ENCODE peak calls at places on chromosomes 16 and 17, in ten cellular contexts. One of them, this sample, is unnamed.

GRCh38 chr17:74523308-74523707 is 8.0 kb downstream of the CD300LB start:
- DNase-seq in hippocampal formation: no peak
- DNase-seq in NCI-H1417: no peak
- DNase-seq in hepatocyte: no peak
- DNase-seq in transverse colon: no peak
- DNase-seq in spleen: no peak
- DNase-seq in NCI-H226: no peak
- DNase-seq in mucosa of gallbladder: no peak
- DNase-seq in AG04449: no peak
- DNase-seq in stimulated activated effector memory CD8-positive, alpha-beta T cell treated with anti-CD3 and anti-CD28 coated beads, Interleukin-12 subunit alpha, Interleukin-12 subunit beta, amount 100 ng/mL, for 72 hours: no peak
- DNase-seq in this sample: no peak

GRCh38 chr16:68031951-68032350 is 8.9 kb downstream of the DUS2 start:
- DNase-seq in mucosa of gallbladder: no peak
- DNase-seq in spleen: peak; percentile 37
- DNase-seq in hepatocyte: no peak
- DNase-seq in NCI-H226: peak; percentile 91
- DNase-seq in stimulated activated effector memory CD8-positive, alpha-beta T cell treated with anti-CD3 and anti-CD28 coated beads, Interleukin-12 subunit alpha, Interleukin-12 subunit beta, amount 100 ng/mL, for 72 hours: no peak
- DNase-seq in AG04449: no peak
- DNase-seq in NCI-H1417: no peak
- DNase-seq in hippocampal formation: no peak
- DNase-seq in transverse colon: peak; percentile 24
- DNase-seq in this sample: no peak

GRCh38 chr17:44200478-44201155 is 933 bp upstream of the ATXN7L3 start:
- DNase-seq in NCI-H1417: peak; percentile 6
- DNase-seq in AG04449: no peak
- DNase-seq in hippocampal formation: no peak
- DNase-seq in spleen: no peak
- DNase-seq in transverse colon: peak; percentile 44
- DNase-seq in mucosa of gallbladder: no peak
- DNase-seq in stimulated activated effector memory CD8-positive, alpha-beta T cell treated with anti-CD3 and anti-CD28 coated beads, Interleukin-12 subunit alpha, Interleukin-12 subunit beta, amount 100 ng/mL, for 72 hours: no peak
- DNase-seq in NCI-H226: no peak
- DNase-seq in hepatocyte: peak; percentile 49
- DNase-seq in this sample: no peak

GRCh38 chr17:81550830-81551457 is 1.2 kb downstream of the FAAP100 start:
- DNase-seq in NCI-H226: no peak
- DNase-seq in stimulated activated effector memory CD8-positive, alpha-beta T cell treated with anti-CD3 and anti-CD28 coated beads, Interleukin-12 subunit alpha, Interleukin-12 subunit beta, amount 100 ng/mL, for 72 hours: no peak
- DNase-seq in AG04449: no peak
- DNase-seq in NCI-H1417: no peak
- DNase-seq in hepatocyte: no peak
- DNase-seq in mucosa of gallbladder: no peak
- DNase-seq in spleen: no peak
- DNase-seq in transverse colon: no peak
- DNase-seq in hippocampal formation: no peak
- DNase-seq in this sample: no peak

GRCh38 chr16:58010886-58011285 is 9.7 kb downstream of the USB1 start:
- DNase-seq in spleen: peak; percentile 5
- DNase-seq in NCI-H1417: no peak
- DNase-seq in hippocampal formation: no peak
- DNase-seq in hepatocyte: no peak
- DNase-seq in stimulated activated effector memory CD8-positive, alpha-beta T cell treated with anti-CD3 and anti-CD28 coated beads, Interleukin-12 subunit alpha, Interleukin-12 subunit beta, amount 100 ng/mL, for 72 hours: no peak
- DNase-seq in NCI-H226: no peak
- DNase-seq in mucosa of gallbladder: no peak
- DNase-seq in transverse colon: no peak
- DNase-seq in AG04449: no peak
- DNase-seq in this sample: no peak

GRCh38 chr16:3879887-3880564 is 487 bp downstream of the CREBBP start:
- DNase-seq in hepatocyte: peak; percentile 92
- DNase-seq in stimulated activated effector memory CD8-positive, alpha-beta T cell treated with anti-CD3 and anti-CD28 coated beads, Interleukin-12 subunit alpha, Interleukin-12 subunit beta, amount 100 ng/mL, for 72 hours: peak; percentile 59
- DNase-seq in mucosa of gallbladder: peak; percentile 71
- DNase-seq in hippocampal formation: peak; percentile 49
- DNase-seq in AG04449: no peak
- DNase-seq in NCI-H226: peak; percentile 34
- DNase-seq in NCI-H1417: peak; percentile 2
- DNase-seq in spleen: peak; percentile 95
- DNase-seq in transverse colon: peak; percentile 76
- DNase-seq in this sample: no peak

GRCh38 chr17:82449136-82449882 is 1.2 kb downstream of the CYBC1 start:
- DNase-seq in stimulated activated effector memory CD8-positive, alpha-beta T cell treated with anti-CD3 and anti-CD28 coated beads, Interleukin-12 subunit alpha, Interleukin-12 subunit beta, amount 100 ng/mL, for 72 hours: peak; percentile 45
- DNase-seq in AG04449: no peak
- DNase-seq in NCI-H226: no peak
- DNase-seq in hepatocyte: no peak
- DNase-seq in spleen: peak; percentile 96
- DNase-seq in mucosa of gallbladder: no peak
- DNase-seq in NCI-H1417: no peak
- DNase-seq in transverse colon: peak; percentile 76
- DNase-seq in hippocampal formation: no peak
- DNase-seq in this sample: no peak

GRCh38 chr16:35510701-35511100 is 2051.3 kb downstream of the TP53TG3F start:
- DNase-seq in transverse colon: no peak
- DNase-seq in spleen: no peak
- DNase-seq in hepatocyte: no peak
- DNase-seq in NCI-H1417: no peak
- DNase-seq in hippocampal formation: no peak
- DNase-seq in NCI-H226: no peak
- DNase-seq in mucosa of gallbladder: no peak
- DNase-seq in AG04449: no peak
- DNase-seq in stimulated activated effector memory CD8-positive, alpha-beta T cell treated with anti-CD3 and anti-CD28 coated beads, Interleukin-12 subunit alpha, Interleukin-12 subunit beta, amount 100 ng/mL, for 72 hours: no peak
- DNase-seq in this sample: no peak

GRCh38 chr17:83079340-83079747 is at the start of gene METRNL:
- DNase-seq in hippocampal formation: peak; percentile 56
- DNase-seq in transverse colon: peak; percentile 87
- DNase-seq in AG04449: no peak
- DNase-seq in mucosa of gallbladder: peak; percentile 79
- DNase-seq in hepatocyte: peak; percentile 89
- DNase-seq in spleen: peak; percentile 94
- DNase-seq in stimulated activated effector memory CD8-positive, alpha-beta T cell treated with anti-CD3 and anti-CD28 coated beads, Interleukin-12 subunit alpha, Interleukin-12 subunit beta, amount 100 ng/mL, for 72 hours: peak; percentile 62
- DNase-seq in NCI-H1417: peak; percentile 66
- DNase-seq in NCI-H226: peak; percentile 34
- DNase-seq in this sample: no peak

GRCh38 chr17:48160177-48160967 is 52.8 kb downstream of the SNX11 start:
- DNase-seq in spleen: no peak
- DNase-seq in stimulated activated effector memory CD8-positive, alpha-beta T cell treated with anti-CD3 and anti-CD28 coated beads, Interleukin-12 subunit alpha, Interleukin-12 subunit beta, amount 100 ng/mL, for 72 hours: no peak
- DNase-seq in hippocampal formation: no peak
- DNase-seq in hepatocyte: peak; percentile 33
- DNase-seq in NCI-H226: no peak
- DNase-seq in mucosa of gallbladder: peak; percentile 67
- DNase-seq in transverse colon: peak; percentile 33
- DNase-seq in AG04449: no peak
- DNase-seq in NCI-H1417: peak; percentile 85
- DNase-seq in this sample: no peak

GRCh38 chr17:64240741-64241347 is 22.2 kb downstream of the TEX2 start:
- DNase-seq in stimulated activated effector memory CD8-positive, alpha-beta T cell treated with anti-CD3 and anti-CD28 coated beads, Interleukin-12 subunit alpha, Interleukin-12 subunit beta, amount 100 ng/mL, for 72 hours: no peak
- DNase-seq in NCI-H1417: no peak
- DNase-seq in NCI-H226: no peak
- DNase-seq in transverse colon: peak; percentile 35
- DNase-seq in AG04449: no peak
- DNase-seq in mucosa of gallbladder: peak; percentile 55
- DNase-seq in spleen: no peak
- DNase-seq in hepatocyte: peak; percentile 36
- DNase-seq in hippocampal formation: peak; percentile 50
- DNase-seq in this sample: peak; percentile 60

GRCh38 chr17:7587420-7587786 is 2.5 kb downstream of the SOX15 start:
- DNase-seq in NCI-H226: peak; percentile 64
- DNase-seq in hippocampal formation: no peak
- DNase-seq in mucosa of gallbladder: no peak
- DNase-seq in transverse colon: no peak
- DNase-seq in hepatocyte: no peak
- DNase-seq in stimulated activated effector memory CD8-positive, alpha-beta T cell treated with anti-CD3 and anti-CD28 coated beads, Interleukin-12 subunit alpha, Interleukin-12 subunit beta, amount 100 ng/mL, for 72 hours: no peak
- DNase-seq in spleen: no peak
- DNase-seq in NCI-H1417: no peak
- DNase-seq in AG04449: peak; percentile 86
- DNase-seq in this sample: peak; percentile 88

GRCh38 chr17:67218385-67218950 is 26.5 kb downstream of the HELZ start:
- DNase-seq in transverse colon: no peak
- DNase-seq in NCI-H226: no peak
- DNase-seq in hippocampal formation: no peak
- DNase-seq in spleen: no peak
- DNase-seq in hepatocyte: no peak
- DNase-seq in mucosa of gallbladder: no peak
- DNase-seq in AG04449: no peak
- DNase-seq in NCI-H1417: no peak
- DNase-seq in stimulated activated effector memory CD8-positive, alpha-beta T cell treated with anti-CD3 and anti-CD28 coated beads, Interleukin-12 subunit alpha, Interleukin-12 subunit beta, amount 100 ng/mL, for 72 hours: no peak
- DNase-seq in this sample: no peak

GRCh38 chr16:10408824-10409381 is 23.0 kb downstream of the ATF7IP2 start:
- DNase-seq in NCI-H226: no peak
- DNase-seq in transverse colon: no peak
- DNase-seq in mucosa of gallbladder: no peak
- DNase-seq in spleen: no peak
- DNase-seq in NCI-H1417: no peak
- DNase-seq in AG04449: no peak
- DNase-seq in stimulated activated effector memory CD8-positive, alpha-beta T cell treated with anti-CD3 and anti-CD28 coated beads, Interleukin-12 subunit alpha, Interleukin-12 subunit beta, amount 100 ng/mL, for 72 hours: no peak
- DNase-seq in hepatocyte: no peak
- DNase-seq in hippocampal formation: no peak
- DNase-seq in this sample: no peak

GRCh38 chr17:76714822-76715461 is 4.2 kb upstream of the MXRA7 start:
- DNase-seq in hepatocyte: peak; percentile 75
- DNase-seq in NCI-H1417: peak; percentile 75
- DNase-seq in NCI-H226: peak; percentile 26
- DNase-seq in stimulated activated effector memory CD8-positive, alpha-beta T cell treated with anti-CD3 and anti-CD28 coated beads, Interleukin-12 subunit alpha, Interleukin-12 subunit beta, amount 100 ng/mL, for 72 hours: peak; percentile 68
- DNase-seq in mucosa of gallbladder: peak; percentile 76
- DNase-seq in spleen: peak; percentile 89
- DNase-seq in transverse colon: peak; percentile 68
- DNase-seq in AG04449: no peak
- DNase-seq in hippocampal formation: peak; percentile 41
- DNase-seq in this sample: no peak

GRCh38 chr17:41985919-41986318 is 19.3 kb downstream of the CNP start:
- DNase-seq in hippocampal formation: no peak
- DNase-seq in AG04449: no peak
- DNase-seq in mucosa of gallbladder: no peak
- DNase-seq in transverse colon: no peak
- DNase-seq in stimulated activated effector memory CD8-positive, alpha-beta T cell treated with anti-CD3 and anti-CD28 coated beads, Interleukin-12 subunit alpha, Interleukin-12 subunit beta, amount 100 ng/mL, for 72 hours: no peak
- DNase-seq in spleen: no peak
- DNase-seq in NCI-H226: no peak
- DNase-seq in NCI-H1417: no peak
- DNase-seq in hepatocyte: no peak
- DNase-seq in this sample: no peak

GRCh38 chr16:67336646-67337045 is 10.0 kb downstream of the LRRC36 start:
- DNase-seq in mucosa of gallbladder: no peak
- DNase-seq in NCI-H226: peak; percentile 30
- DNase-seq in hepatocyte: no peak
- DNase-seq in stimulated activated effector memory CD8-positive, alpha-beta T cell treated with anti-CD3 and anti-CD28 coated beads, Interleukin-12 subunit alpha, Interleukin-12 subunit beta, amount 100 ng/mL, for 72 hours: no peak
- DNase-seq in spleen: no peak
- DNase-seq in hippocampal formation: no peak
- DNase-seq in transverse colon: no peak
- DNase-seq in AG04449: no peak
- DNase-seq in NCI-H1417: no peak
- DNase-seq in this sample: no peak

GRCh38 chr17:5583426-5584382 is 605 bp downstream of the NLRP1 start:
- DNase-seq in stimulated activated effector memory CD8-positive, alpha-beta T cell treated with anti-CD3 and anti-CD28 coated beads, Interleukin-12 subunit alpha, Interleukin-12 subunit beta, amount 100 ng/mL, for 72 hours: no peak
- DNase-seq in hepatocyte: no peak
- DNase-seq in mucosa of gallbladder: no peak
- DNase-seq in spleen: peak; percentile 85
- DNase-seq in AG04449: no peak
- DNase-seq in NCI-H226: no peak
- DNase-seq in transverse colon: no peak
- DNase-seq in NCI-H1417: no peak
- DNase-seq in hippocampal formation: no peak
- DNase-seq in this sample: no peak